ENCODE peak calls at places on chromosomes 11 and 22, in four cellular contexts. One of them, this sample, is unnamed.

GRCh38 chr22:36405671-36406070 is 17.9 kb upstream of the MYH9 start:
- DNase-seq in mesenchymal stem cell: peak
- DNase-seq in fibroblast of lung: peak
- DNase-seq in A549: no peak
- DNase-seq in this sample: no peak

GRCh38 chr22:23509571-23510302 is 70.4 kb downstream of the IGLL1 start:
- DNase-seq in mesenchymal stem cell: peak
- DNase-seq in fibroblast of lung: no peak
- DNase-seq in A549: no peak
- DNase-seq in this sample: no peak

GRCh38 chr11:33558097-33558496 is 142.5 kb downstream of the C11orf91 start:
- DNase-seq in mesenchymal stem cell: no peak
- DNase-seq in fibroblast of lung: no peak
- DNase-seq in A549: no peak
- DNase-seq in this sample: no peak

GRCh38 chr22:46446799-46447198 is 90.6 kb downstream of the CELSR1 start:
- DNase-seq in mesenchymal stem cell: no peak
- DNase-seq in fibroblast of lung: no peak
- DNase-seq in A549: no peak
- DNase-seq in this sample: no peak

GRCh38 chr22:30909306-30909705 is 59.3 kb downstream of the MORC2 start:
- DNase-seq in mesenchymal stem cell: no peak
- DNase-seq in fibroblast of lung: no peak
- DNase-seq in A549: no peak
- DNase-seq in this sample: no peak

GRCh38 chr11:60348116-60348515 is 21.1 kb downstream of the MS4A6E start:
- DNase-seq in mesenchymal stem cell: no peak
- DNase-seq in fibroblast of lung: no peak
- DNase-seq in A549: no peak
- DNase-seq in this sample: no peak

GRCh38 chr11:76674517-76675400 is 4.2 kb upstream of the LRRC32 start:
- DNase-seq in mesenchymal stem cell: no peak
- DNase-seq in fibroblast of lung: no peak
- DNase-seq in A549: no peak
- DNase-seq in this sample: no peak

GRCh38 chr11:27300974-27301373 is 62.0 kb downstream of the CCDC34 start:
- DNase-seq in mesenchymal stem cell: no peak
- DNase-seq in fibroblast of lung: no peak
- DNase-seq in A549: no peak
- DNase-seq in this sample: no peak

GRCh38 chr11:69893631-69894030 is 74.4 kb upstream of the FGF3 start:
- DNase-seq in mesenchymal stem cell: no peak
- DNase-seq in fibroblast of lung: no peak
- DNase-seq in A549: no peak
- DNase-seq in this sample: no peak

GRCh38 chr11:34427171-34427805 is 11.4 kb upstream of the CAT start:
- DNase-seq in mesenchymal stem cell: peak
- DNase-seq in fibroblast of lung: peak
- DNase-seq in A549: peak
- DNase-seq in this sample: no peak

GRCh38 chr11:34050967-34051348 is 573 bp upstream of the CAPRIN1 start:
- DNase-seq in mesenchymal stem cell: peak
- DNase-seq in fibroblast of lung: no peak
- DNase-seq in A549: no peak
- DNase-seq in this sample: no peak

GRCh38 chr11:61707574-61707973 is 27.4 kb downstream of the DAGLA start:
- DNase-seq in mesenchymal stem cell: no peak
- DNase-seq in fibroblast of lung: no peak
- DNase-seq in A549: no peak
- DNase-seq in this sample: no peak

DNA sequence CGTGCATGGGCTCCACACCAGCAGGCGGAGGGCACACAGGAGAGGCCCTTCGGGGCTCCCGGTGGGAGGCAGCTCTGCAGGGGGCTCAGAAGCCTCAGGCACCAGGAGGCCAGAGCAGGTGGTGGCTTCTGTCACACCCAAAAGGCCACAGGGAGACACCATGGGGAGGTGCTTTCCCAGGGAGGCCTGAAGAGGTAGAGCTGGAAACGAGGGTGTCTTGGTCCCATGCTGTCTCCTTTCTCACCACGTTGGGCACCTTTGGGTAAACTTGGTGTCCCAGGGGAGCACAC is 764.7 kb downstream of the BRD1 start:
- DNase-seq in mesenchymal stem cell: no peak
- DNase-seq in fibroblast of lung: no peak
- DNase-seq in A549: no peak
- DNase-seq in this sample: no peak
- H3K4me3 ChIP-seq in mesenchymal stem cell: no peak
- H3K4me3 ChIP-seq in fibroblast of lung: no peak
- H3K4me3 ChIP-seq in A549: no peak
- H3K4me3 ChIP-seq in this sample: no peak

GRCh38 chr22:50715776-50716175 is 22.2 kb upstream of the ACR start:
- DNase-seq in mesenchymal stem cell: no peak
- DNase-seq in fibroblast of lung: no peak
- DNase-seq in A549: no peak
- DNase-seq in this sample: no peak

GRCh38 chr22:50713571-50714056 is 24.4 kb upstream of the ACR start:
- DNase-seq in mesenchymal stem cell: no peak
- DNase-seq in fibroblast of lung: no peak
- DNase-seq in A549: no peak
- DNase-seq in this sample: no peak

GRCh38 chr22:50715250-50715649 is 22.8 kb upstream of the ACR start:
- DNase-seq in mesenchymal stem cell: no peak
- DNase-seq in fibroblast of lung: no peak
- DNase-seq in A549: no peak
- DNase-seq in this sample: no peak

GRCh38 chr22:50714150-50714549 is 23.9 kb upstream of the ACR start:
- DNase-seq in mesenchymal stem cell: no peak
- DNase-seq in fibroblast of lung: no peak
- DNase-seq in A549: no peak
- DNase-seq in this sample: no peak

DNA sequence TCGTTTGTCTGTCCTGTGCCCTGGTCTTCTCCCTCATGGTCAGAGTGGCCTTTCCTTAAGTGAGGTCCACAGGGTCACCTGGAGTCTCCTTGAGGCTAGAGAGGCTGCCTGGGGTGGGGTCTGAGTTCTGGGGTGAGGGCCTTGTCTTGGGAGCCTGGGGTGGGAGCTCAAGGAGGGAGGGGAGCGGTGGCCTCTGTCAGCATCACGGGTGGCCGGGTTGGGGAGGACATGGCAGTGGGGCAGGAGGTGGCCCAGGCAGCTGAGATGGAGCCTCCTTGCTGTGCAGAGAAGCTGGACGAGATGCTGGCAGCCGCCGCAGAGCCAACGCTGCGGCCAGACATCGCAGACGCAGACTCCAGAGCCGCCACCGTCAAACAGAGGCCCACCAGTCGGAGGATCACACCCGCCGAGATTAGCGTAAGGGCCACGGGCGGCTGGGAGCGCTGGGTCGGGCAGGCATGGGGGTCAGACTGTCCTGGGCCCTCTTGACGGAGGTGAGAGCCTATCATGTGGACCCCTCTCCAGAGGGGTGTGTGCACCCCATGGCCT is 23.3 kb upstream of the ACR start:
- DNase-seq in mesenchymal stem cell: no peak
- DNase-seq in fibroblast of lung: no peak
- DNase-seq in A549: no peak
- DNase-seq in this sample: no peak
- H3K27ac ChIP-seq in mesenchymal stem cell: no peak
- H3K27ac ChIP-seq in fibroblast of lung: no peak
- H3K27ac ChIP-seq in A549: no peak
- H3K27ac ChIP-seq in this sample: no peak

DNA sequence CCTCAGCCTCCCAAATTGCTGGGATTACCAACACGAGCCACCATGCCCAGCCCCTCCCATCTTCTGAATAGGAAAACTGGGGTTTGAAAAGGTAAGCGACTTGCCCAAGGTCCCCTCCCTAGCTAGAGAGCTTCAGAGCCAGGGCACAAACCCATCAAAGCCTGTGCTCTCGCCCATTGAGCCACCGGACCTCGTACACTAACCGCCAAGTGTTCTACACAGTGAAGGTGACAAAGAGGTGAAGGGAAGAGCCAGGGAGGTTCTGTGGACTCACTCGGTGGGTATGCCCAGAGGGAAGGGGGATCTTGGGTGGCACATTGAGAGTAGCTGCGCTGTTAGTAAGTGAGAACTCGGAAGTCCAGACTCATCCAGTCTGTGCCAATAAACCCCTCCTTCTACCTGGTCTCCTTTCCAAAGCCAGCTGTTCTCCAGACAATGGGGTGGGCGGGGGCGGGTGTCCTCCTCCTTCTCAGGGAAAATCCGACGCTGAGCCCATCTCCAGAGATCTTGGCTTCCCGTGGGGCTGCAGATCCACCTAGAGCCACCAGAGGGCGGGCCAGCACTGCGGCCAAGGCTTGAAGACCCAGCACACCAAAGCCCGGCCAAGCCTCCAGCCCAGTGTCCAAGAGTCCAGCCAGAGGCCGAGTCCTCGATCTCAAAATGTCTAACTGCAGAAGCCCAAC is 3.2 kb upstream of the RTN4RL2 start:
- DNase-seq in mesenchymal stem cell: peak
- DNase-seq in fibroblast of lung: peak
- DNase-seq in A549: peak
- DNase-seq in this sample: peak
- H3K4me3 ChIP-seq in mesenchymal stem cell: peak
- H3K4me3 ChIP-seq in fibroblast of lung: no peak
- H3K4me3 ChIP-seq in A549: no peak
- H3K4me3 ChIP-seq in this sample: no peak

GRCh38 chr11:130451261-130452019 is 3.0 kb downstream of the ADAMTS15 start:
- DNase-seq in mesenchymal stem cell: peak
- DNase-seq in fibroblast of lung: peak
- DNase-seq in A549: no peak
- DNase-seq in this sample: no peak
- H3K27ac ChIP-seq in mesenchymal stem cell: no peak
- H3K27ac ChIP-seq in fibroblast of lung: no peak
- H3K27ac ChIP-seq in A549: no peak
- H3K27ac ChIP-seq in this sample: no peak

GRCh38 chr11:96567193-96567592 is 177.4 kb downstream of the JRKL start:
- DNase-seq in mesenchymal stem cell: peak
- DNase-seq in fibroblast of lung: peak
- DNase-seq in A549: no peak
- DNase-seq in this sample: no peak
- H3K4me3 ChIP-seq in mesenchymal stem cell: peak
- H3K4me3 ChIP-seq in fibroblast of lung: peak
- H3K4me3 ChIP-seq in A549: no peak
- H3K4me3 ChIP-seq in this sample: no peak

DNA sequence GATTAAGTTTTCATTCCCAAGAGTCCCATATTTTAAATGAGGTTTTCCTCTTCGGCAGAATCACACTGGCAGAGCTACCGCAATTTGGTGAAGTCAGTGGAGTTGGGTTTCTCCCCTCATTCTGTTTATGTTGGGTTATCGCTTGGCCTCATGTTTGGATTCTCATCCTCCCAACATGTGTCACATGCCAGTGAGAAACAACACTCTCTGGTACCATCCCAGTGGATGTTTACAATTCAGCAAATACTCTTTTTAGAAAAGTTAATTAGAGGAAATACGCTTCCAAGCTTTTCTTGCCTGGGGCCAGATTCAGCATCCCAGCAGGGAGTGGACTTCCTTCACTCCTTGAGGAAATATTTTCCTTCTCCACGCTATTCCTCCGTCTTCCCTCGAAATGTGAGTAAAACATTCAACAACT is 2.1 kb downstream of the PAMR1 start:
- DNase-seq in mesenchymal stem cell: peak
- DNase-seq in fibroblast of lung: peak
- DNase-seq in A549: no peak
- DNase-seq in this sample: no peak
- H3K27ac ChIP-seq in mesenchymal stem cell: no peak
- H3K27ac ChIP-seq in fibroblast of lung: no peak
- H3K27ac ChIP-seq in A549: no peak
- H3K27ac ChIP-seq in this sample: no peak

GRCh38 chr11:86696004-86696403 is 23.6 kb upstream of the ME3 start:
- DNase-seq in mesenchymal stem cell: peak
- DNase-seq in fibroblast of lung: peak
- DNase-seq in A549: peak
- DNase-seq in this sample: no peak
- H3K4me3 ChIP-seq in mesenchymal stem cell: no peak
- H3K4me3 ChIP-seq in fibroblast of lung: no peak
- H3K4me3 ChIP-seq in A549: no peak
- H3K4me3 ChIP-seq in this sample: no peak

DNA sequence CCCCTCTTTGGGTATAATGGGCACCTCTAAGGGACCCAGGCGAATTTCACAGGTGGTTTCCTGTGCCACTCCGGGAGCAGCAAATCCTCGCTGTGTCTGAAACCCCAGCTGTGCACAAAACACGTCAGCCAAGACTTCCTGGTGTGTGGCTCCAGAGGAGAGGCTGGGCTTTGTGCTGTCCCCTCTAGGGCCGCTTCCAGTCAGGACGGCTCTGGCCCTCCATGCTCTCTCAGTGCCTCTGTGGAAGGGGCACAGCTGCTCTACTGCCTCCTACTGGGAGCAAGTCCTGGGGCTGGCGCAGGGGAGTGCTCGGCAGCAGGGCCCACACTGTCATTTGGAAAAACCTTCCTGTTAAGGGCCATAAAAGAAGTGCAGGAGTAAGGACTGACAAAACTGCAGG is 23.7 kb upstream of the ARFGAP3 start:
- DNase-seq in mesenchymal stem cell: no peak
- DNase-seq in fibroblast of lung: no peak
- DNase-seq in A549: no peak
- DNase-seq in this sample: no peak
- H3K27ac ChIP-seq in mesenchymal stem cell: peak
- H3K27ac ChIP-seq in fibroblast of lung: no peak
- H3K27ac ChIP-seq in A549: no peak
- H3K27ac ChIP-seq in this sample: no peak